ENCODE peak calls at places on chromosomes 12 and 14, in seven cellular contexts. One of them, this sample, is unnamed.
A peak's percentile ranks its signal among the peaks of the same experiment; 100 is the strongest.

GRCh38 chr12:98532687-98533304 is 17.4 kb downstream of the TMPO start:
- DNase-seq in mesothelial cell of epicardium: no peak
- DNase-seq in esophagus squamous epithelium: no peak
- DNase-seq in foreskin fibroblast: peak; percentile 30
- DNase-seq in cardiac muscle cell: peak; percentile 46
- DNase-seq in stomach: no peak
- DNase-seq in HCT116: peak; percentile 60
- DNase-seq in this sample: no peak

GRCh38 chr14:54175298-54175942 is 218.8 kb upstream of the BMP4 start:
- DNase-seq in mesothelial cell of epicardium: peak; percentile 76
- DNase-seq in esophagus squamous epithelium: no peak
- DNase-seq in foreskin fibroblast: peak; percentile 60
- DNase-seq in cardiac muscle cell: peak; percentile 76
- DNase-seq in stomach: peak; percentile 74
- DNase-seq in HCT116: peak; percentile 78
- DNase-seq in this sample: no peak

GRCh38 chr12:27709932-27710591 is 570 bp upstream of the MRPS35 start:
- DNase-seq in mesothelial cell of epicardium: no peak
- DNase-seq in esophagus squamous epithelium: no peak
- DNase-seq in foreskin fibroblast: peak; percentile 22
- DNase-seq in cardiac muscle cell: peak; percentile 6
- DNase-seq in stomach: no peak
- DNase-seq in HCT116: no peak
- DNase-seq in this sample: no peak

GRCh38 chr14:95884377-95884776 is 7.7 kb downstream of the TUNAR start:
- DNase-seq in mesothelial cell of epicardium: no peak
- DNase-seq in esophagus squamous epithelium: no peak
- DNase-seq in foreskin fibroblast: no peak
- DNase-seq in cardiac muscle cell: peak; percentile 64
- DNase-seq in stomach: no peak
- DNase-seq in HCT116: no peak
- DNase-seq in this sample: no peak

GRCh38 chr14:92886337-92886736 is 36.6 kb upstream of the CHGA start:
- DNase-seq in mesothelial cell of epicardium: no peak
- DNase-seq in esophagus squamous epithelium: no peak
- DNase-seq in foreskin fibroblast: no peak
- DNase-seq in cardiac muscle cell: no peak
- DNase-seq in stomach: no peak
- DNase-seq in HCT116: no peak
- DNase-seq in this sample: no peak

GRCh38 chr14:65334765-65335411 is 77.6 kb upstream of the FUT8 start:
- DNase-seq in mesothelial cell of epicardium: no peak
- DNase-seq in esophagus squamous epithelium: no peak
- DNase-seq in foreskin fibroblast: no peak
- DNase-seq in cardiac muscle cell: no peak
- DNase-seq in stomach: peak; percentile 42
- DNase-seq in HCT116: no peak
- DNase-seq in this sample: no peak

GRCh38 chr12:13146539-13146938 is 43.1 kb upstream of the GSG1 start:
- DNase-seq in mesothelial cell of epicardium: no peak
- DNase-seq in esophagus squamous epithelium: no peak
- DNase-seq in foreskin fibroblast: no peak
- DNase-seq in cardiac muscle cell: no peak
- DNase-seq in stomach: no peak
- DNase-seq in HCT116: no peak
- DNase-seq in this sample: no peak

GRCh38 chr12:23055004-23055403 is 430.0 kb downstream of the ETNK1 start:
- DNase-seq in mesothelial cell of epicardium: no peak
- DNase-seq in esophagus squamous epithelium: no peak
- DNase-seq in foreskin fibroblast: no peak
- DNase-seq in cardiac muscle cell: peak; percentile 46
- DNase-seq in stomach: no peak
- DNase-seq in HCT116: peak; percentile 8
- DNase-seq in this sample: no peak

GRCh38 chr14:60736494-60736893 is 1.9 kb downstream of the MNAT1 start:
- DNase-seq in mesothelial cell of epicardium: no peak
- DNase-seq in esophagus squamous epithelium: no peak
- DNase-seq in foreskin fibroblast: peak; percentile 61
- DNase-seq in cardiac muscle cell: peak; percentile 5
- DNase-seq in stomach: no peak
- DNase-seq in HCT116: no peak
- DNase-seq in this sample: no peak

DNA sequence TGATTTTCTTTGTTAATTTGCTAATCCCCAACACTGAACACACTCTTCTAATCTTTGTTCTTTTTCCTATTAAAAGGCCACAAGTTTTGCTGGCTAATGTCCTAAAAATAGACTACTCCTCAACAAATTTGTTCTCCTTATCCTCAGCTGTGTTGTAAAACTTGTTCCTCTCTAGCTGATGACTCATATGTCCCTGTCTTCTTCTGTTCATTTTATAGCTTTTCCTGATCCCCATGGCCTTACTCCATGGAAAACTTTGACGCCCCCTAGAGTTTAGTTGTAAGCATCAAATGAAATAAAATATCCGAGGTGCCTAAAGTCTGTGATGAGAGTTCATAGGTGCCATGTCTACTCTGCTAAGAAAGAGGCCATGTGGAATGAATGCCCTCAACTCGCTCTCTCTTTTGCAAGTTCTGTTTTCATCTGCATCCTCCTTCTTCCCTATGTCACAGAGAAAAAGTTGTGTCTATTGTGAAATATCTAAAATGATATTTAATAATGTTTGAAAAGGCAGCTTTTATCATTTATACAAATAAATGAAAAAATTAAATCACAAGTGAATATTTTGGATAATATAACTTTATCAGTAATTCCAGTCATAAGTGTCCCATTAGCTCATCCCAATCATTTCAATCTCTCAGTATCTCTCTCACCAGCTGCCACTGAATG is 237.9 kb downstream of the IPO8 start:
- DNase-seq in mesothelial cell of epicardium: no peak
- DNase-seq in esophagus squamous epithelium: no peak
- DNase-seq in foreskin fibroblast: peak; percentile 84
- DNase-seq in cardiac muscle cell: peak; percentile 39
- DNase-seq in stomach: no peak
- DNase-seq in HCT116: peak; percentile 75
- DNase-seq in this sample: no peak
- TF ChIP-seq CTCF in mesothelial cell of epicardium: no peak
- TF ChIP-seq CTCF in esophagus squamous epithelium: no peak
- TF ChIP-seq CTCF in foreskin fibroblast: peak; percentile 56
- TF ChIP-seq CTCF in cardiac muscle cell: peak; percentile 66
- TF ChIP-seq CTCF in stomach: no peak
- TF ChIP-seq CTCF in HCT116: peak; percentile 64
- TF ChIP-seq CTCF in this sample: no peak

GRCh38 chr14:75794615-75795038 is 133.6 kb downstream of the TTLL5 start:
- DNase-seq in mesothelial cell of epicardium: no peak
- DNase-seq in esophagus squamous epithelium: no peak
- DNase-seq in foreskin fibroblast: peak; percentile 32
- DNase-seq in cardiac muscle cell: peak; percentile 31
- DNase-seq in stomach: no peak
- DNase-seq in HCT116: peak; percentile 7
- DNase-seq in this sample: no peak
- TF ChIP-seq CTCF in mesothelial cell of epicardium: no peak
- TF ChIP-seq CTCF in esophagus squamous epithelium: no peak
- TF ChIP-seq CTCF in foreskin fibroblast: peak; percentile 55
- TF ChIP-seq CTCF in cardiac muscle cell: peak; percentile 68
- TF ChIP-seq CTCF in stomach: no peak
- TF ChIP-seq CTCF in HCT116: peak; percentile 41
- TF ChIP-seq CTCF in this sample: no peak

GRCh38 chr12:19411234-19412221 is 27.8 kb upstream of the AEBP2 start:
- DNase-seq in mesothelial cell of epicardium: no peak
- DNase-seq in esophagus squamous epithelium: no peak
- DNase-seq in foreskin fibroblast: no peak
- DNase-seq in cardiac muscle cell: no peak
- DNase-seq in stomach: no peak
- DNase-seq in HCT116: no peak
- DNase-seq in this sample: no peak
- TF ChIP-seq CTCF in mesothelial cell of epicardium: no peak
- TF ChIP-seq CTCF in esophagus squamous epithelium: no peak
- TF ChIP-seq CTCF in foreskin fibroblast: no peak
- TF ChIP-seq CTCF in cardiac muscle cell: no peak
- TF ChIP-seq CTCF in stomach: no peak
- TF ChIP-seq CTCF in HCT116: no peak
- TF ChIP-seq CTCF in this sample: no peak

GRCh38 chr12:78121969-78122610 is 291.4 kb downstream of the NAV3 start:
- DNase-seq in mesothelial cell of epicardium: no peak
- DNase-seq in esophagus squamous epithelium: no peak
- DNase-seq in foreskin fibroblast: no peak
- DNase-seq in cardiac muscle cell: no peak
- DNase-seq in stomach: no peak
- DNase-seq in HCT116: no peak
- DNase-seq in this sample: no peak

GRCh38 chr12:78118036-78118435 is 287.3 kb downstream of the NAV3 start:
- DNase-seq in mesothelial cell of epicardium: no peak
- DNase-seq in esophagus squamous epithelium: no peak
- DNase-seq in foreskin fibroblast: no peak
- DNase-seq in cardiac muscle cell: peak; percentile 8
- DNase-seq in stomach: no peak
- DNase-seq in HCT116: no peak
- DNase-seq in this sample: no peak

GRCh38 chr12:78119351-78119918 is 288.7 kb downstream of the NAV3 start:
- DNase-seq in mesothelial cell of epicardium: no peak
- DNase-seq in esophagus squamous epithelium: no peak
- DNase-seq in foreskin fibroblast: no peak
- DNase-seq in cardiac muscle cell: no peak
- DNase-seq in stomach: no peak
- DNase-seq in HCT116: no peak
- DNase-seq in this sample: no peak

GRCh38 chr12:78118486-78118885 is 287.8 kb downstream of the NAV3 start:
- DNase-seq in mesothelial cell of epicardium: no peak
- DNase-seq in esophagus squamous epithelium: no peak
- DNase-seq in foreskin fibroblast: no peak
- DNase-seq in cardiac muscle cell: no peak
- DNase-seq in stomach: no peak
- DNase-seq in HCT116: no peak
- DNase-seq in this sample: no peak

GRCh38 chr12:78120866-78121590 is 290.3 kb downstream of the NAV3 start:
- DNase-seq in mesothelial cell of epicardium: no peak
- DNase-seq in esophagus squamous epithelium: no peak
- DNase-seq in foreskin fibroblast: no peak
- DNase-seq in cardiac muscle cell: no peak
- DNase-seq in stomach: no peak
- DNase-seq in HCT116: peak; percentile 33
- DNase-seq in this sample: no peak
- TF ChIP-seq CTCF in mesothelial cell of epicardium: no peak
- TF ChIP-seq CTCF in esophagus squamous epithelium: no peak
- TF ChIP-seq CTCF in foreskin fibroblast: peak; percentile 20
- TF ChIP-seq CTCF in cardiac muscle cell: peak; percentile 40
- TF ChIP-seq CTCF in stomach: no peak
- TF ChIP-seq CTCF in HCT116: peak; percentile 53
- TF ChIP-seq CTCF in this sample: no peak

GRCh38 chr12:6697584-6698351 is 2.8 kb downstream of the PIANP start:
- DNase-seq in mesothelial cell of epicardium: peak; percentile 53
- DNase-seq in esophagus squamous epithelium: no peak
- DNase-seq in foreskin fibroblast: peak; percentile 64
- DNase-seq in cardiac muscle cell: peak; percentile 40
- DNase-seq in stomach: peak; percentile 42
- DNase-seq in HCT116: peak; percentile 45
- DNase-seq in this sample: no peak
- TF ChIP-seq CTCF in mesothelial cell of epicardium: no peak
- TF ChIP-seq CTCF in esophagus squamous epithelium: no peak
- TF ChIP-seq CTCF in foreskin fibroblast: peak; percentile 71
- TF ChIP-seq CTCF in cardiac muscle cell: peak; percentile 67
- TF ChIP-seq CTCF in stomach: no peak
- TF ChIP-seq CTCF in HCT116: peak; percentile 78
- TF ChIP-seq CTCF in this sample: no peak

DNA sequence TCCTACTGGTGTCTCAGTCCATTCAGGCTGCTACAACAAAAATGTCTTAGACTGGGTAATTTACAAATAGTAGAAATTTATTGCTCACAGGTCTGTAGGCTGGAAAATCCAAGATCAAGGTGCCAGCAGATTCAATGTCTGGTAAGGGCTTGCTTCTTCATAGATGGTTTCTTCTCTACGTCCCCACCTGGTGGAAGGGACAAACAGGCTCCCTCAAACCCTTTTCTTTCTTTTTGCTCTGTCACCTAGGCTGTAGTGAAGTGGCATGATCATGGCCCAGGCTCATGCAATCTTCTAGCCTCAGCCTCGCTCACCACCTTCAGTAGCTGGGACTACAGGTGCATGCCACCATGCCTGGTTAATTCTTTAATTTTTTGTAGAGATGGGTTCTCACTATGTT is 106.8 kb upstream of the RPH3A start:
- DNase-seq in mesothelial cell of epicardium: no peak
- DNase-seq in esophagus squamous epithelium: no peak
- DNase-seq in foreskin fibroblast: no peak
- DNase-seq in cardiac muscle cell: no peak
- DNase-seq in stomach: no peak
- DNase-seq in HCT116: no peak
- DNase-seq in this sample: no peak
- TF ChIP-seq CTCF in mesothelial cell of epicardium: no peak
- TF ChIP-seq CTCF in esophagus squamous epithelium: no peak
- TF ChIP-seq CTCF in foreskin fibroblast: no peak
- TF ChIP-seq CTCF in cardiac muscle cell: no peak
- TF ChIP-seq CTCF in stomach: no peak
- TF ChIP-seq CTCF in HCT116: peak; percentile 27
- TF ChIP-seq CTCF in this sample: no peak

This sample was measured in natural killer cell.